ENCODE peak calls at places on chromosomes 2 and 18, in eight cellular contexts. One of them, this sample, is unnamed.

GRCh38 chr2:145016711-145017110 is 496.8 kb upstream of the ZEB2 start:
- DNase-seq in foreskin fibroblast: no peak
- DNase-seq in CD14-positive monocyte: no peak
- DNase-seq in GM13977: no peak
- DNase-seq in fibroblast of lung: no peak
- DNase-seq in cardiac muscle cell: peak; percentile 23
- DNase-seq in CD8-positive, alpha-beta T cell: no peak
- DNase-seq in nephron progenitor cell: no peak
- DNase-seq in this sample: no peak

GRCh38 chr2:103809946-103810345 is 1044.0 kb upstream of the POU3F3 start:
- DNase-seq in foreskin fibroblast: no peak
- DNase-seq in CD14-positive monocyte: no peak
- DNase-seq in GM13977: no peak
- DNase-seq in fibroblast of lung: peak; percentile 32
- DNase-seq in cardiac muscle cell: no peak
- DNase-seq in CD8-positive, alpha-beta T cell: no peak
- DNase-seq in nephron progenitor cell: no peak
- DNase-seq in this sample: no peak

GRCh38 chr2:20490300-20491181 is 43.7 kb downstream of the RHOB start:
- DNase-seq in foreskin fibroblast: no peak
- DNase-seq in CD14-positive monocyte: no peak
- DNase-seq in GM13977: no peak
- DNase-seq in fibroblast of lung: peak; percentile 99
- DNase-seq in cardiac muscle cell: peak; percentile 91
- DNase-seq in CD8-positive, alpha-beta T cell: no peak
- DNase-seq in nephron progenitor cell: no peak
- DNase-seq in this sample: no peak

GRCh38 chr2:3105814-3106569 is 271.6 kb downstream of the EIPR1 start:
- DNase-seq in foreskin fibroblast: no peak
- DNase-seq in CD14-positive monocyte: no peak
- DNase-seq in GM13977: no peak
- DNase-seq in fibroblast of lung: no peak
- DNase-seq in cardiac muscle cell: no peak
- DNase-seq in CD8-positive, alpha-beta T cell: no peak
- DNase-seq in nephron progenitor cell: no peak
- DNase-seq in this sample: no peak

GRCh38 chr2:197500503-197501179 is 462 bp downstream of the HSPE1 start:
- DNase-seq in foreskin fibroblast: no peak
- DNase-seq in CD14-positive monocyte: no peak
- DNase-seq in GM13977: peak; percentile 23
- DNase-seq in fibroblast of lung: peak; percentile 5
- DNase-seq in cardiac muscle cell: peak; percentile 18
- DNase-seq in CD8-positive, alpha-beta T cell: no peak
- DNase-seq in nephron progenitor cell: no peak
- DNase-seq in this sample: no peak

GRCh38 chr2:172215936-172216335 is 113.2 kb upstream of the DLX2 start:
- DNase-seq in foreskin fibroblast: no peak
- DNase-seq in CD14-positive monocyte: no peak
- DNase-seq in GM13977: no peak
- DNase-seq in fibroblast of lung: no peak
- DNase-seq in cardiac muscle cell: no peak
- DNase-seq in CD8-positive, alpha-beta T cell: no peak
- DNase-seq in nephron progenitor cell: no peak
- DNase-seq in this sample: no peak

GRCh38 chr2:196322963-196323810 is 151.8 kb upstream of the STK17B start:
- DNase-seq in foreskin fibroblast: peak; percentile 52
- DNase-seq in CD14-positive monocyte: no peak
- DNase-seq in GM13977: no peak
- DNase-seq in fibroblast of lung: peak; percentile 77
- DNase-seq in cardiac muscle cell: peak; percentile 74
- DNase-seq in CD8-positive, alpha-beta T cell: no peak
- DNase-seq in nephron progenitor cell: no peak
- DNase-seq in this sample: no peak

GRCh38 chr18:36387296-36387695 is 89.8 kb downstream of the FHOD3 start:
- DNase-seq in foreskin fibroblast: peak; percentile 21
- DNase-seq in CD14-positive monocyte: no peak
- DNase-seq in GM13977: no peak
- DNase-seq in fibroblast of lung: no peak
- DNase-seq in cardiac muscle cell: no peak
- DNase-seq in CD8-positive, alpha-beta T cell: no peak
- DNase-seq in nephron progenitor cell: no peak
- DNase-seq in this sample: no peak

GRCh38 chr2:107740300-107740699 is 86.4 kb upstream of the RGPD4 start:
- DNase-seq in foreskin fibroblast: no peak
- DNase-seq in CD14-positive monocyte: no peak
- DNase-seq in GM13977: no peak
- DNase-seq in fibroblast of lung: no peak
- DNase-seq in cardiac muscle cell: no peak
- DNase-seq in CD8-positive, alpha-beta T cell: no peak
- DNase-seq in nephron progenitor cell: no peak
- DNase-seq in this sample: no peak

GRCh38 chr18:61350578-61350977 is 17.3 kb downstream of the CDH20 start:
- DNase-seq in foreskin fibroblast: peak; percentile 8
- DNase-seq in CD14-positive monocyte: no peak
- DNase-seq in GM13977: no peak
- DNase-seq in fibroblast of lung: no peak
- DNase-seq in cardiac muscle cell: no peak
- DNase-seq in CD8-positive, alpha-beta T cell: no peak
- DNase-seq in nephron progenitor cell: no peak
- DNase-seq in this sample: no peak

GRCh38 chr18:48829443-48830149 is 121.2 kb downstream of the SMAD7 start:
- DNase-seq in foreskin fibroblast: no peak
- DNase-seq in CD14-positive monocyte: no peak
- DNase-seq in GM13977: no peak
- DNase-seq in fibroblast of lung: no peak
- DNase-seq in cardiac muscle cell: no peak
- DNase-seq in CD8-positive, alpha-beta T cell: no peak
- DNase-seq in nephron progenitor cell: peak; percentile 68
- DNase-seq in this sample: peak; percentile 84

GRCh38 chr2:231780123-231780908 is 766 bp downstream of the PDE6D start:
- DNase-seq in foreskin fibroblast: peak; percentile 56
- DNase-seq in CD14-positive monocyte: no peak
- DNase-seq in GM13977: no peak
- DNase-seq in fibroblast of lung: peak; percentile 40
- DNase-seq in cardiac muscle cell: peak; percentile 27
- DNase-seq in CD8-positive, alpha-beta T cell: no peak
- DNase-seq in nephron progenitor cell: peak; percentile 55
- DNase-seq in this sample: no peak
- TF ChIP-seq CTCF in foreskin fibroblast: no peak
- TF ChIP-seq CTCF in CD14-positive monocyte: no peak
- TF ChIP-seq CTCF in GM13977: no peak
- TF ChIP-seq CTCF in fibroblast of lung: no peak
- TF ChIP-seq CTCF in cardiac muscle cell: no peak
- TF ChIP-seq CTCF in CD8-positive, alpha-beta T cell: no peak
- TF ChIP-seq CTCF in nephron progenitor cell: no peak
- TF ChIP-seq CTCF in this sample: no peak

GRCh38 chr2:201235865-201236811 is 24.2 kb upstream of the CASP8 start:
- DNase-seq in foreskin fibroblast: peak; percentile 82
- DNase-seq in CD14-positive monocyte: no peak
- DNase-seq in GM13977: peak; percentile 42
- DNase-seq in fibroblast of lung: peak; percentile 67
- DNase-seq in cardiac muscle cell: peak; percentile 89
- DNase-seq in CD8-positive, alpha-beta T cell: peak; percentile 32
- DNase-seq in nephron progenitor cell: peak; percentile 42
- DNase-seq in this sample: no peak

GRCh38 chr2:201237486-201238241 is 22.7 kb upstream of the CASP8 start:
- DNase-seq in foreskin fibroblast: no peak
- DNase-seq in CD14-positive monocyte: no peak
- DNase-seq in GM13977: no peak
- DNase-seq in fibroblast of lung: no peak
- DNase-seq in cardiac muscle cell: no peak
- DNase-seq in CD8-positive, alpha-beta T cell: no peak
- DNase-seq in nephron progenitor cell: no peak
- DNase-seq in this sample: no peak

GRCh38 chr2:201232125-201232815 is 28.1 kb upstream of the CASP8 start:
- DNase-seq in foreskin fibroblast: peak; percentile 95
- DNase-seq in CD14-positive monocyte: peak; percentile 89
- DNase-seq in GM13977: peak; percentile 83
- DNase-seq in fibroblast of lung: peak; percentile 78
- DNase-seq in cardiac muscle cell: peak; percentile 96
- DNase-seq in CD8-positive, alpha-beta T cell: peak; percentile 86
- DNase-seq in nephron progenitor cell: peak; percentile 77
- DNase-seq in this sample: no peak

GRCh38 chr2:201234167-201235139 is 25.9 kb upstream of the CASP8 start:
- DNase-seq in foreskin fibroblast: no peak
- DNase-seq in CD14-positive monocyte: no peak
- DNase-seq in GM13977: no peak
- DNase-seq in fibroblast of lung: peak; percentile 24
- DNase-seq in cardiac muscle cell: no peak
- DNase-seq in CD8-positive, alpha-beta T cell: no peak
- DNase-seq in nephron progenitor cell: no peak
- DNase-seq in this sample: no peak

DNA sequence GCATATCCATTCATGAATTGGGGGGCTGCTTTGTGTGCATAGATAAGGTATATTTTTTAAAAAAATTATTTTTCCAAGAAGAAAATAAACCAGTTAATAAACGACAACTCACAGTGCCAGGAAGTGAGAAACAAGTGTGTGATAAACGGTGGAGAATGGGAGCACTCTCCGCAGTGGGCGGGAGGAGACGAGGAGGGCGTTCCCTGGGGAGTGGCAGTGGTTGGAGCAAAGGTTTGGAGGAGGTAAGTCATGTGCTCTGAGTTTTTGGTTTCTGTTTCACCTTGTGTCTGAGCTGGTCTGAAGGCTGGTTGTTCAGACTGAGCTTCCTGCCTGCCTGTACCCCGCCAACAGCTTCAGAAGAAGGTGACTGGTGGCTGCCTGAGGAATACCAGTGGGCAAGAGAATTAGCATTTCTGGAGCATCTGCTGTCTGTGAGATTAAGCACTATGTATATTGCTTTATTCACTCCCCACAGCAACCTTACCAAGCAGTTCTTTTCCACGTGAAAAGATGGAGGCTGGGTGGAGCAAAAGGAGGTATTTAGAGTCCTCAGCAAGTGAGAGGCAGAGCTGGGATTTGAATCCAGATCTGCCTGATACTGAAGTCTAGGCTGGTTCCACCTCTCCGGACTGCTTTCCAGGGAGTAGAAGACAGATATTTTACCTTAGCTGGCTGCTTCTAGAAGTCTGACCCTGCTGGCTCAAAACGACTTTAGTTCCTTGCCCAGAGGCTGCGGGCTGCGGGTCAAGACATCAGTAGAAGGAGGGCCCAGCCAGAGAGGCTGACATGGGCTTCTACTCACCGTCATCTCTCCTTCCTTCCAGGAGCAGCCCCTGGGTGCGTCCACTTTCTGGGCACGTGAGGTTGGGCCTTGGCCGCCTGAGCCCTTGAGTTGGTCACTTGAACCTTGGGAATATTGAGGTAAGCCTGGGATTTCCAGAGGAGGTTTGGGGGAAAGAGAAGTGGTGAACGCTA is 26.9 kb upstream of the CASP8 start:
- DNase-seq in foreskin fibroblast: no peak
- DNase-seq in CD14-positive monocyte: peak; percentile 76
- DNase-seq in GM13977: peak; percentile 79
- DNase-seq in fibroblast of lung: peak; percentile 27
- DNase-seq in cardiac muscle cell: peak; percentile 44
- DNase-seq in CD8-positive, alpha-beta T cell: peak; percentile 76
- DNase-seq in nephron progenitor cell: no peak
- DNase-seq in this sample: no peak
- TF ChIP-seq CTCF in foreskin fibroblast: no peak
- TF ChIP-seq CTCF in CD14-positive monocyte: no peak
- TF ChIP-seq CTCF in GM13977: no peak
- TF ChIP-seq CTCF in fibroblast of lung: no peak
- TF ChIP-seq CTCF in cardiac muscle cell: no peak
- TF ChIP-seq CTCF in CD8-positive, alpha-beta T cell: no peak
- TF ChIP-seq CTCF in nephron progenitor cell: no peak
- TF ChIP-seq CTCF in this sample: no peak

GRCh38 chr2:159677654-159678053 is 34.7 kb upstream of the MARCHF7 start:
- DNase-seq in foreskin fibroblast: peak; percentile 31
- DNase-seq in CD14-positive monocyte: no peak
- DNase-seq in GM13977: no peak
- DNase-seq in fibroblast of lung: peak; percentile 22
- DNase-seq in cardiac muscle cell: peak; percentile 40
- DNase-seq in CD8-positive, alpha-beta T cell: no peak
- DNase-seq in nephron progenitor cell: no peak
- DNase-seq in this sample: no peak
- TF ChIP-seq CTCF in foreskin fibroblast: peak; percentile 11
- TF ChIP-seq CTCF in CD14-positive monocyte: peak; percentile 23
- TF ChIP-seq CTCF in GM13977: peak; percentile 21
- TF ChIP-seq CTCF in fibroblast of lung: no peak
- TF ChIP-seq CTCF in cardiac muscle cell: peak; percentile 41
- TF ChIP-seq CTCF in CD8-positive, alpha-beta T cell: no peak
- TF ChIP-seq CTCF in nephron progenitor cell: no peak
- TF ChIP-seq CTCF in this sample: peak; percentile 80

GRCh38 chr2:227366861-227367800 is 12.0 kb downstream of the TM4SF20 start:
- DNase-seq in foreskin fibroblast: peak; percentile 82
- DNase-seq in CD14-positive monocyte: no peak
- DNase-seq in GM13977: no peak
- DNase-seq in fibroblast of lung: peak; percentile 93
- DNase-seq in cardiac muscle cell: peak; percentile 93
- DNase-seq in CD8-positive, alpha-beta T cell: no peak
- DNase-seq in nephron progenitor cell: no peak
- DNase-seq in this sample: no peak
- TF ChIP-seq CTCF in foreskin fibroblast: no peak
- TF ChIP-seq CTCF in CD14-positive monocyte: no peak
- TF ChIP-seq CTCF in GM13977: no peak
- TF ChIP-seq CTCF in fibroblast of lung: no peak
- TF ChIP-seq CTCF in cardiac muscle cell: no peak
- TF ChIP-seq CTCF in CD8-positive, alpha-beta T cell: no peak
- TF ChIP-seq CTCF in nephron progenitor cell: no peak
- TF ChIP-seq CTCF in this sample: no peak

GRCh38 chr2:45207105-45207504 is 197.9 kb upstream of the SIX2 start:
- DNase-seq in foreskin fibroblast: no peak
- DNase-seq in CD14-positive monocyte: no peak
- DNase-seq in GM13977: no peak
- DNase-seq in fibroblast of lung: no peak
- DNase-seq in cardiac muscle cell: no peak
- DNase-seq in CD8-positive, alpha-beta T cell: no peak
- DNase-seq in nephron progenitor cell: no peak
- DNase-seq in this sample: no peak
- TF ChIP-seq CTCF in foreskin fibroblast: no peak
- TF ChIP-seq CTCF in CD14-positive monocyte: no peak
- TF ChIP-seq CTCF in GM13977: no peak
- TF ChIP-seq CTCF in fibroblast of lung: no peak
- TF ChIP-seq CTCF in cardiac muscle cell: no peak
- TF ChIP-seq CTCF in CD8-positive, alpha-beta T cell: no peak
- TF ChIP-seq CTCF in nephron progenitor cell: no peak
- TF ChIP-seq CTCF in this sample: no peak

DNA sequence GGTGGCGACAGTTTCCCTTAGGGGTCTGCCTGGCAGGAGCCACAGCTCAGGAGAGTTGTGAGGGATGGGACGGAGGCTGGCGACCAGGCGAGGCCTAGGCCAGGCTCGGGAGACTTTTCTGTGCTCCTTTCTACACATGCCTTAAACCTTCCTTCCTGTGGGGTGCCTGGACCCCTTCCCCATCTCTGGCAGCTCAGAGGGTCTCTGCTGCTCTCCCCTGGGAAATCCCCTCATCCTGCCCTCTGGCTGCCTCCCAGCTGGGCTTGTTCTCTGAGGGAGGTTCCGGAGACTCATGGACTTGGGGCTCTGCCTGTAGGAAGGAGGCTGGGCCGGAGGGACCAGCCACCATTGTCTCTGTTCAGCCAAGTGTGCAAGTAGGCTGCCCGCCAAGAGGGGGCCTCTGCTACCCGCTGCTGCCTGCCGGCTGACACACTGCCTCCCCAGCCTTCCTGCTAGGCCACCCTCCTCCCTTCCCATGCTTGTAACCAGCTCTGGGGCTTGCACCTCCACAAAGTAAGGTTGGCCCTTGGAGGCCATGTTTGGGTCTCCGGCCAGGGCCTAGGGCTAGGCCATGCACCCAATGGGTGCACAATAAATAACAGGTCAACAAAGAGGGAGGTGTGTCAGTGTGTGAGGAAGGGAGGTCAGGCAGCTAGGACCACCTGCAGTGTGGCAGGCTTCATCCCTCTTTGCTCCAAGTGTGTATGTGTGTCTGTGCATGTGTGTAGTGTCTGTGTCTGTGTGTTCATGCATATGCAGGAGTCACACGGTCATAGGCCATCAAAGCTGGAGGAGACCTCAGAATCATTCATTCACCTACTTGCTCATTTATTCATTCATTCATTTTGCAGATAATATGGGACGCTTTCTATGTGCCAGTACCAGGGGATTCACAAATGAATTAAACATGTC is 28.8 kb downstream of the PSD4 start:
- DNase-seq in foreskin fibroblast: no peak
- DNase-seq in CD14-positive monocyte: no peak
- DNase-seq in GM13977: no peak
- DNase-seq in fibroblast of lung: no peak
- DNase-seq in cardiac muscle cell: no peak
- DNase-seq in CD8-positive, alpha-beta T cell: no peak
- DNase-seq in nephron progenitor cell: peak; percentile 43
- DNase-seq in this sample: no peak
- TF ChIP-seq CTCF in foreskin fibroblast: no peak
- TF ChIP-seq CTCF in CD14-positive monocyte: no peak
- TF ChIP-seq CTCF in GM13977: no peak
- TF ChIP-seq CTCF in fibroblast of lung: no peak
- TF ChIP-seq CTCF in cardiac muscle cell: no peak
- TF ChIP-seq CTCF in CD8-positive, alpha-beta T cell: no peak
- TF ChIP-seq CTCF in nephron progenitor cell: no peak
- TF ChIP-seq CTCF in this sample: no peak

This sample was measured in chondrocyte.